ENCODE peak calls at places on chromosome 2, in ten cellular contexts. S is lung, M is left ventricle myocardium inferior, B is neural progenitor cell, U is LNCaP clone FGC, X is pancreas, D is cardiac muscle cell, W is natural killer cell, G is endothelial cell, P is GM12865. A is an unnamed sample.

GRCh38 chr2:219285894-219286425 is 6.8 kb downstream of the DNAJB2 start:
- DNase-seq in P (no peak), G (no peak), D (peak), M (no peak), X (no peak), B (peak), W (no peak), U (no peak), S (no peak), A (no peak)

GRCh38 chr2:163077241-163077640 is 238.7 kb upstream of the KCNH7 start:
- DNase-seq in D (no peak), M (no peak), X (no peak), B (peak), U (no peak), S (no peak), P (no peak), G (no peak), W (no peak), A (no peak)

GRCh38 chr2:191150451-191151314 is at the start of gene STAT4:
- DNase-seq in X (peak), M (no peak), P (peak), U (no peak), G (peak), S (peak), D (peak), W (peak), B (peak), A (no peak)

GRCh38 chr2:96861074-96861473 is 3.3 kb upstream of the ANKRD39 start:
- DNase-seq in X (no peak), U (no peak), G (no peak), M (no peak), W (no peak), B (no peak), S (no peak), P (no peak), D (no peak), A (no peak)

GRCh38 chr2:210559167-210559566 is 2.8 kb downstream of the CPS1 start:
- DNase-seq in B (no peak), W (no peak), G (no peak), M (no peak), U (no peak), D (no peak), S (no peak), P (no peak), X (no peak), A (no peak)

GRCh38 chr2:120803764-120804335 is 68.2 kb downstream of the GLI2 start:
- DNase-seq in S (no peak), B (no peak), P (peak), D (peak), U (no peak), X (no peak), G (no peak), M (no peak), W (no peak), A (no peak)

GRCh38 chr2:138922973-138923563 is 142.9 kb upstream of the NXPH2 start:
- DNase-seq in W (no peak), G (no peak), S (no peak), U (no peak), X (no peak), B (peak), M (no peak), P (no peak), D (peak), A (no peak)

GRCh38 chr2:137857871-137858270 is 106.4 kb upstream of the HNMT start:
- DNase-seq in S (no peak), M (no peak), P (no peak), W (no peak), D (peak), X (no peak), U (no peak), G (no peak), B (peak), A (no peak)

GRCh38 chr2:30306522-30306921 is 75.2 kb downstream of the LBH start:
- DNase-seq in M (no peak), P (no peak), X (no peak), S (no peak), G (no peak), U (no peak), D (no peak), B (no peak), W (no peak), A (no peak)

GRCh38 chr2:191713837-191714236 is 35.9 kb downstream of the NABP1 start:
- DNase-seq in W (no peak), U (no peak), D (no peak), G (no peak), M (no peak), B (peak), P (peak), X (no peak), S (no peak), A (no peak)

GRCh38 chr2:241208058-241208457 is 19.6 kb downstream of the ANO7 start:
- DNase-seq in P (no peak), B (no peak), W (no peak), S (no peak), M (no peak), D (no peak), G (no peak), X (peak), U (no peak), A (no peak)

GRCh38 chr2:105409717-105410116 is 10.9 kb upstream of the FHL2 start:
- DNase-seq in S (peak), G (no peak), X (peak), P (no peak), W (no peak), M (peak), U (peak), B (no peak), D (no peak), A (no peak)

DNA sequence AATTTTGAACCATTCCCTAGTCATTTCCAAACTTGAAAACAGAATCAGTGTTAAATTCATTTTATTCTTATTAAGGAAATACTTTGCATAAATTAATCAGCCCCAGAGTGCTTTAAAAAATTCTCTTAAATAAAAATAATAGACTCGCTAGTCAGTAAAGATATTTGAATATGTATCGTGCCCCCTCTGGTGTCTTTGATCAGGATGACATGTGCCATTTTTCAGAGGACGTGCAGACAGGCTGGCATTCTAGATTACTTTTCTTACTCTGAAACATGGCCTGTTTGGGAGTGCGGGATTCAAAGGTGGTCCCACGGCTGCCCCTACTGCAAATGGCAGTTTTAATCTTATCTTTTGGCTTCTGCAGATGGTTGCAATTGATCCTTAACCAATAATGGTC is 5.5 kb upstream of the MROH2A start:
- DNase-seq in X (no peak), B (no peak), M (no peak), P (no peak), W (no peak), S (no peak), U (no peak), G (no peak), D (no peak), A (no peak)
- TF ChIP-seq CTCF in X (no peak), B (no peak), M (no peak), P (no peak), W (no peak), S (no peak), U (peak), G (no peak), D (no peak), A (no peak)

GRCh38 chr2:128172191-128172590 is 81.2 kb downstream of the UGGT1 start:
- DNase-seq in X (no peak), W (no peak), M (no peak), S (no peak), G (no peak), P (no peak), D (no peak), B (peak), U (no peak), A (no peak)
- TF ChIP-seq CTCF in X (no peak), W (no peak), M (peak), S (no peak), G (no peak), P (no peak), D (peak), B (peak), U (peak), A (peak)

GRCh38 chr2:62326735-62327134 is 130.8 kb downstream of the B3GNT2 start:
- DNase-seq in P (no peak), X (no peak), G (no peak), D (no peak), S (no peak), M (no peak), W (no peak), U (no peak), B (no peak), A (no peak)
- TF ChIP-seq CTCF in P (no peak), X (no peak), G (no peak), D (no peak), S (no peak), M (no peak), W (no peak), U (no peak), B (no peak), A (no peak)

GRCh38 chr2:43165378-43166025 is 60.9 kb downstream of the ZFP36L2 start:
- DNase-seq in S (no peak), B (no peak), X (no peak), U (no peak), G (peak), W (no peak), M (no peak), P (no peak), D (no peak), A (no peak)
- TF ChIP-seq CTCF in S (no peak), B (peak), X (no peak), U (no peak), G (peak), W (no peak), M (no peak), P (peak), D (peak), A (peak)

GRCh38 chr2:10224734-10225133 is 78.0 kb upstream of the HPCAL1 start:
- DNase-seq in W (no peak), D (no peak), U (no peak), P (no peak), X (no peak), S (no peak), G (no peak), M (no peak), B (no peak), A (no peak)

GRCh38 chr2:10225291-10226031 is 77.2 kb upstream of the HPCAL1 start:
- DNase-seq in M (no peak), G (no peak), U (no peak), X (no peak), S (no peak), B (peak), W (no peak), P (no peak), D (no peak), A (no peak)

GRCh38 chr2:10223471-10223870 is 79.2 kb upstream of the HPCAL1 start:
- DNase-seq in P (no peak), S (no peak), B (peak), U (no peak), X (no peak), W (no peak), G (no peak), M (no peak), D (no peak), A (no peak)

GRCh38 chr2:10221976-10222870 is 80.5 kb upstream of the HPCAL1 start:
- DNase-seq in M (no peak), G (no peak), X (no peak), B (no peak), D (no peak), S (no peak), W (no peak), P (no peak), U (no peak), A (no peak)

GRCh38 chr2:10223932-10224720 is 78.6 kb upstream of the HPCAL1 start:
- DNase-seq in U (no peak), S (no peak), P (no peak), B (peak), G (no peak), W (no peak), M (no peak), D (no peak), X (no peak), A (no peak)
- TF ChIP-seq CTCF in U (no peak), S (no peak), P (no peak), B (peak), G (no peak), W (no peak), M (no peak), D (no peak), X (no peak), A (peak)

A was measured in type B pancreatic cell.